ENCODE peak calls at places on chromosomes 6 and 20, in seven cellular contexts. N is prostate gland; X is CD4-positive, alpha-beta T cell; B is NCI-H1048; W is COLO829; Z is H7; M is NCI-H345. H is an unnamed sample.

GRCh38 chr20:38133680-38134426 is 31.2 kb downstream of the TGM2 start:
- DNase-seq in N (no peak), B (no peak), M (no peak), X (no peak), W (no peak), Z (no peak), H (no peak)

GRCh38 chr20:53829706-53830521 is 236.3 kb upstream of the ZNF217 start:
- DNase-seq in W (peak; percentile 23), B (no peak), Z (no peak), X (no peak), M (no peak), N (no peak), H (no peak)

GRCh38 chr6:39835856-39836442 is 43.8 kb downstream of the DAAM2 start:
- DNase-seq in N (no peak), B (no peak), X (no peak), W (no peak), M (no peak), Z (no peak), H (no peak)

GRCh38 chr6:37304766-37305165 is 46.8 kb upstream of the TMEM217 start:
- DNase-seq in X (no peak), B (no peak), M (no peak), N (no peak), W (no peak), Z (no peak), H (no peak)

GRCh38 chr6:168968228-168968627 is 285.4 kb downstream of the THBS2 start:
- DNase-seq in M (peak; percentile 20), B (peak; percentile 52), Z (no peak), N (no peak), X (no peak), W (peak; percentile 82), H (peak; percentile 79)

GRCh38 chr6:125095501-125096301 is 57.9 kb upstream of the TPD52L1 start:
- DNase-seq in M (no peak), N (no peak), Z (no peak), X (no peak), W (no peak), B (no peak), H (no peak)

GRCh38 chr20:53794529-53795115 is 201.0 kb upstream of the ZNF217 start:
- DNase-seq in N (no peak), B (no peak), X (no peak), M (no peak), W (no peak), Z (no peak), H (no peak)

GRCh38 chr20:31700747-31701146 is 21.9 kb downstream of the BCL2L1 start:
- DNase-seq in Z (no peak), N (no peak), W (no peak), B (no peak), X (no peak), M (no peak), H (no peak)

GRCh38 chr6:55901765-55902164 is 26.4 kb upstream of the BMP5 start:
- DNase-seq in W (no peak), Z (no peak), B (no peak), M (no peak), N (no peak), X (no peak), H (no peak)

GRCh38 chr6:108902389-108902792 is 54.2 kb downstream of the ARMC2 start:
- DNase-seq in Z (no peak), B (no peak), M (no peak), X (no peak), N (no peak), W (peak; percentile 30), H (no peak)

GRCh38 chr6:41636803-41637178 is 1.5 kb upstream of the MDFI start:
- DNase-seq in Z (peak; percentile 90), M (no peak), W (no peak), B (no peak), X (no peak), N (peak; percentile 73), H (peak; percentile 93)

GRCh38 chr6:159163901-159164370 is 5.3 kb upstream of the FNDC1 start:
- DNase-seq in W (no peak), N (no peak), Z (no peak), M (no peak), B (no peak), X (no peak), H (no peak)

GRCh38 chr6:111894272-111894671 is 21.0 kb upstream of the FYN start:
- DNase-seq in Z (no peak), W (no peak), B (no peak), X (no peak), M (no peak), N (no peak), H (no peak)

GRCh38 chr6:26420607-26421235 is 18.6 kb downstream of the BTN3A1 start:
- DNase-seq in W (peak; percentile 59), B (no peak), X (no peak), M (no peak), Z (peak; percentile 39), N (no peak), H (peak; percentile 47)

GRCh38 chr6:124234806-124235205 is 431.1 kb downstream of the NKAIN2 start:
- DNase-seq in Z (no peak), M (no peak), B (no peak), W (no peak), X (no peak), N (no peak), H (no peak)

GRCh38 chr6:106976270-106976669 is 1.7 kb upstream of the CD24 start:
- DNase-seq in M (no peak), X (no peak), B (no peak), Z (no peak), N (no peak), W (no peak), H (peak; percentile 43)